ENCODE peak calls at places on chromosomes 11 and 22, in ten cellular contexts. C is AG10803, H is amniotic stem cell, E is mucosa of descending colon, V is GF-D8, P is NCI-H1092 treated with DMSO at 0.1 percent for 48 hours, D is RCC 7860, Q is AG08396, Y is substantia nigra, W is HT1080. G is an unnamed sample.

GRCh38 chr11:17599460-17599925 is 52.4 kb downstream of the OTOG start:
- DNase-seq in C (no peak), H (no peak), E (no peak), V (no peak), P (no peak), D (no peak), Q (no peak), Y (no peak), W (no peak), G (no peak)

GRCh38 chr22:42752230-42752746 is 31.6 kb upstream of the A4GALT start:
- DNase-seq in C (no peak), H (no peak), E (no peak), V (peak), P (no peak), D (no peak), Q (no peak), Y (no peak), W (no peak), G (no peak)

GRCh38 chr22:50227588-50228215 is 17.1 kb downstream of the TUBGCP6 start:
- DNase-seq in C (no peak), H (no peak), E (no peak), V (no peak), P (no peak), D (no peak), Q (no peak), Y (no peak), W (no peak), G (no peak)

GRCh38 chr11:81658722-81659121 is 1074.9 kb downstream of the FAM181B start:
- DNase-seq in C (peak), H (no peak), E (no peak), V (no peak), P (peak), D (no peak), Q (peak), Y (no peak), W (peak), G (no peak)

GRCh38 chr22:26617251-26618199 is at the start of gene CRYBB1:
- DNase-seq in C (peak), H (no peak), E (peak), V (peak), P (no peak), D (no peak), Q (no peak), Y (peak), W (no peak), G (no peak)

GRCh38 chr11:12324585-12324984 is 52.8 kb upstream of the PARVA start:
- DNase-seq in C (no peak), H (no peak), E (no peak), V (no peak), P (no peak), D (no peak), Q (no peak), Y (no peak), W (no peak), G (no peak)

GRCh38 chr22:49623176-49623575 is 204.5 kb downstream of the BRD1 start:
- DNase-seq in C (no peak), H (no peak), E (no peak), V (no peak), P (no peak), D (no peak), Q (no peak), Y (no peak), W (no peak), G (no peak)

GRCh38 chr11:119513806-119514170 is 90.8 kb upstream of the THY1 start:
- DNase-seq in C (no peak), H (no peak), E (no peak), V (no peak), P (no peak), D (no peak), Q (no peak), Y (no peak), W (no peak), G (no peak)

GRCh38 chr11:109648804-109649203 is 226.8 kb downstream of the C11orf87 start:
- DNase-seq in C (no peak), H (no peak), E (no peak), V (no peak), P (no peak), D (no peak), Q (no peak), Y (no peak), W (no peak), G (no peak)

GRCh38 chr11:32331098-32331497 is 104.2 kb downstream of the WT1 start:
- DNase-seq in C (peak), H (no peak), E (no peak), V (no peak), P (no peak), D (no peak), Q (no peak), Y (no peak), W (no peak), G (no peak)

GRCh38 chr11:101523193-101523592 is 60.6 kb downstream of the TRPC6 start:
- DNase-seq in C (no peak), H (no peak), E (no peak), V (no peak), P (no peak), D (no peak), Q (no peak), Y (no peak), W (no peak), G (no peak)

GRCh38 chr11:72777755-72778278 is 16.0 kb downstream of the STARD10 start:
- DNase-seq in C (no peak), H (no peak), E (no peak), V (no peak), P (no peak), D (no peak), Q (no peak), Y (no peak), W (no peak), G (peak)

GRCh38 chr11:133078591-133079179 is 453.6 kb downstream of the OPCML start:
- DNase-seq in C (peak), H (no peak), E (peak), V (no peak), P (peak), D (no peak), Q (peak), Y (no peak), W (peak), G (peak)

GRCh38 chr11:23288001-23288783 is 427.9 kb upstream of the CCDC179 start:
- DNase-seq in C (peak), H (no peak), E (no peak), V (no peak), P (no peak), D (no peak), Q (peak), Y (no peak), W (peak), G (no peak)

GRCh38 chr11:61897387-61898246 is 6.3 kb upstream of the FADS3 start:
- DNase-seq in C (peak), H (no peak), E (peak), V (no peak), P (peak), D (peak), Q (peak), Y (peak), W (peak), G (peak)

GRCh38 chr11:12441081-12441801 is 63.9 kb downstream of the PARVA start:
- DNase-seq in C (peak), H (no peak), E (no peak), V (no peak), P (no peak), D (no peak), Q (no peak), Y (no peak), W (peak), G (no peak)

GRCh38 chr11:68582416-68583046 is 101.8 kb upstream of the GAL start:
- DNase-seq in C (no peak), H (no peak), E (no peak), V (no peak), P (no peak), D (no peak), Q (no peak), Y (no peak), W (no peak), G (no peak)

GRCh38 chr11:203056-203944 is 3.9 kb downstream of the BET1L start:
- DNase-seq in C (no peak), H (no peak), E (no peak), V (no peak), P (no peak), D (no peak), Q (no peak), Y (no peak), W (no peak), G (no peak)

GRCh38 chr11:19779740-19780139 is 67.1 kb downstream of the NAV2 start:
- DNase-seq in C (no peak), H (no peak), E (no peak), V (no peak), P (no peak), D (no peak), Q (no peak), Y (no peak), W (no peak), G (no peak)

GRCh38 chr11:45161252-45162063 is 15.0 kb downstream of the PRDM11 start:
- DNase-seq in C (peak), H (no peak), E (no peak), V (no peak), P (no peak), D (no peak), Q (no peak), Y (no peak), W (no peak), G (no peak)

GRCh38 chr11:71240865-71241691 is 11.3 kb downstream of the SHANK2 start:
- DNase-seq in C (peak), H (peak), E (no peak), V (no peak), P (no peak), D (peak), Q (peak), Y (no peak), W (peak), G (peak)

GRCh38 chr11:104619751-104620150 is 278.5 kb downstream of the CASP12 start:
- DNase-seq in C (no peak), H (no peak), E (no peak), V (no peak), P (no peak), D (no peak), Q (no peak), Y (no peak), W (no peak), G (no peak)